ENCODE peak calls at places on chromosome 6, in ten cellular contexts. H is DMS 273 treated with DMSO at 0.1 percent for 48 hours; P is neural crest cell; T is glutamatergic neuron; Q is NCI-H1092 treated with DMSO at 0.1 percent for 48 hours; E is A549; B is AG08396; I is HCT116; D is stimulated activated CD4-positive, alpha-beta T cell treated with anti-CD3 and anti-CD28 coated beads, Interleukin-4, amount 100 ng/mL, for 4 hours; F is AG09319. C is an unnamed sample.

GRCh38 chr6:144033816-144034540 is 25.9 kb upstream of the PLAGL1 start:
- DNase-seq in H (no peak), P (no peak), T (no peak), Q (no peak), E (no peak), B (peak; percentile 65), I (no peak), D (no peak), F (peak; percentile 85), C (peak; percentile 23)

GRCh38 chr6:148521586-148521985 is 178.9 kb downstream of the SASH1 start:
- DNase-seq in H (no peak), P (no peak), T (no peak), Q (no peak), E (no peak), B (peak; percentile 25), I (no peak), D (no peak), F (no peak), C (no peak)

GRCh38 chr6:157060440-157060949 is 262.8 kb downstream of the TMEM242 start:
- DNase-seq in H (no peak), P (no peak), T (no peak), Q (no peak), E (no peak), B (no peak), I (no peak), D (no peak), F (no peak), C (no peak)

GRCh38 chr6:114085206-114085605 is 114.3 kb upstream of the HDAC2 start:
- DNase-seq in H (no peak), P (no peak), T (no peak), Q (no peak), E (no peak), B (no peak), I (no peak), D (no peak), F (peak; percentile 15), C (no peak)

GRCh38 chr6:10659697-10660348 is 34.6 kb downstream of the C6orf52 start:
- DNase-seq in H (no peak), P (peak; percentile 9), T (peak; percentile 64), Q (no peak), E (no peak), B (no peak), I (no peak), D (no peak), F (no peak), C (no peak)

GRCh38 chr6:168147205-168147738 is 68.3 kb upstream of the FRMD1 start:
- DNase-seq in H (no peak), P (no peak), T (no peak), Q (peak; percentile 89), E (no peak), B (no peak), I (no peak), D (no peak), F (no peak), C (no peak)

GRCh38 chr6:124466949-124467348 is 495.3 kb upstream of the RNF217 start:
- DNase-seq in H (no peak), P (no peak), T (no peak), Q (no peak), E (no peak), B (no peak), I (no peak), D (no peak), F (no peak), C (no peak)

GRCh38 chr6:56624728-56625069 is 18.0 kb downstream of the DST start:
- DNase-seq in H (no peak), P (no peak), T (no peak), Q (no peak), E (no peak), B (no peak), I (no peak), D (no peak), F (no peak), C (no peak)

GRCh38 chr6:146770965-146771735 is 172.4 kb downstream of the ADGB start:
- DNase-seq in H (no peak), P (no peak), T (no peak), Q (no peak), E (no peak), B (no peak), I (no peak), D (peak; percentile 3), F (no peak), C (no peak)

GRCh38 chr6:37960139-37960935 is 140.8 kb downstream of the ZFAND3 start:
- DNase-seq in H (no peak), P (no peak), T (no peak), Q (no peak), E (no peak), B (no peak), I (no peak), D (no peak), F (no peak), C (no peak)

GRCh38 chr6:36636283-36636682 is 42.1 kb downstream of the SRSF3 start:
- DNase-seq in H (no peak), P (no peak), T (no peak), Q (no peak), E (no peak), B (no peak), I (no peak), D (no peak), F (no peak), C (no peak)

GRCh38 chr6:7000825-7001777 is 106.7 kb upstream of the RREB1 start:
- DNase-seq in H (no peak), P (no peak), T (no peak), Q (no peak), E (no peak), B (no peak), I (no peak), D (no peak), F (no peak), C (no peak)

GRCh38 chr6:154057098-154057497 is 18.1 kb downstream of the OPRM1 start:
- DNase-seq in H (no peak), P (no peak), T (no peak), Q (no peak), E (no peak), B (no peak), I (no peak), D (no peak), F (no peak), C (no peak)

GRCh38 chr6:78308025-78308424 is 559.3 kb upstream of the IRAK1BP1 start:
- DNase-seq in H (no peak), P (peak; percentile 2), T (no peak), Q (no peak), E (no peak), B (no peak), I (peak; percentile 41), D (no peak), F (no peak), C (no peak)

GRCh38 chr6:36874016-36874442 is 574 bp downstream of the PPIL1 start:
- DNase-seq in H (no peak), P (no peak), T (no peak), Q (peak; percentile 42), E (peak; percentile 9), B (no peak), I (no peak), D (no peak), F (no peak), C (no peak)

C was measured in HTR-8/SVneo.